ENCODE peak calls at places on chromosomes 4 and X, in eight cellular contexts. M, H, S, F, Y, C, R and L are unnamed samples.
A peak's percentile ranks its signal among the peaks of the same experiment; 100 is the strongest.

GRCh38 chr4:6917445-6918241 is 8.0 kb downstream of the TBC1D14 start:
- DNase-seq in M (peak; percentile 93), H (peak; percentile 60), S (no peak), F (peak; percentile 91), Y (peak; percentile 69), C (peak; percentile 83), R (peak; percentile 35), L (peak; percentile 12)

GRCh38 chrX:109843963-109844751 is 111.1 kb upstream of the ACSL4 start:
- DNase-seq in M (no peak), H (no peak), S (no peak), F (no peak), Y (no peak), C (no peak), R (no peak), L (no peak)

GRCh38 chr4:180394730-180395129 is 1848.5 kb upstream of the TENM3 start:
- DNase-seq in M (no peak), H (no peak), S (no peak), F (peak; percentile 1), Y (no peak), C (no peak), R (no peak), L (no peak)

GRCh38 chr4:37802068-37802666 is 24.3 kb upstream of the PGM2 start:
- DNase-seq in M (peak; percentile 66), H (peak; percentile 25), S (peak; percentile 81), F (no peak), Y (peak; percentile 46), C (no peak), R (peak; percentile 27), L (peak; percentile 67)

GRCh38 chrX:132751043-132751690 is 207.3 kb downstream of the HS6ST2 start:
- DNase-seq in M (no peak), H (no peak), S (no peak), F (no peak), Y (no peak), C (no peak), R (no peak), L (no peak)

GRCh38 chrX:110665223-110665622 is 130.4 kb downstream of the CHRDL1 start:
- DNase-seq in M (no peak), H (no peak), S (no peak), F (no peak), Y (no peak), C (no peak), R (no peak), L (no peak)

GRCh38 chr4:183504930-183505555 is at the start of gene ING2:
- DNase-seq in M (peak; percentile 67), H (no peak), S (no peak), F (peak; percentile 58), Y (peak; percentile 18), C (peak; percentile 85), R (peak; percentile 54), L (peak; percentile 77)

GRCh38 chr4:125085-125820 is 952 bp downstream of the ZNF718 start:
- DNase-seq in M (peak; percentile 19), H (peak; percentile 34), S (no peak), F (no peak), Y (no peak), C (peak; percentile 38), R (no peak), L (peak; percentile 29)

GRCh38 chr4:8736083-8736825 is 135.4 kb downstream of the HMX1 start:
- DNase-seq in M (no peak), H (no peak), S (no peak), F (no peak), Y (no peak), C (no peak), R (no peak), L (no peak)

GRCh38 chr4:153159728-153160221 is 44.5 kb upstream of the TRIM2 start:
- DNase-seq in M (no peak), H (no peak), S (no peak), F (no peak), Y (no peak), C (no peak), R (no peak), L (peak; percentile 52)

GRCh38 chr4:55742655-55743191 is 76.9 kb upstream of the EXOC1L start:
- DNase-seq in M (no peak), H (no peak), S (no peak), F (no peak), Y (no peak), C (no peak), R (no peak), L (peak; percentile 26)

GRCh38 chrX:40709395-40709794 is 25.9 kb downstream of the MED14 start:
- DNase-seq in M (no peak), H (no peak), S (no peak), F (no peak), Y (no peak), C (no peak), R (no peak), L (no peak)

GRCh38 chr4:31461425-31461824 is 741.3 kb downstream of the PCDH7 start:
- DNase-seq in M (no peak), H (no peak), S (peak; percentile 60), F (no peak), Y (no peak), C (no peak), R (no peak), L (peak; percentile 42)

GRCh38 chr4:9859774-9860173 is 78.3 kb downstream of the DRD5 start:
- DNase-seq in M (no peak), H (no peak), S (no peak), F (no peak), Y (no peak), C (no peak), R (no peak), L (no peak)

GRCh38 chr4:15778742-15779231 is 659 bp downstream of the CD38 start:
- DNase-seq in M (peak; percentile 2), H (peak; percentile 62), S (no peak), F (peak; percentile 74), Y (no peak), C (peak; percentile 69), R (peak; percentile 13), L (peak; percentile 17)